ENCODE peak calls at places on chromosomes 7 and 10, in ten cellular contexts. T is foreskin fibroblast, H is thyroid gland, C is cardiac fibroblast, F is neural crest cell, A is cardiac muscle cell, X is body of pancreas, U is kidney, R is osteocyte, B is fibroblast of mammary gland. L is an unnamed sample.

GRCh38 chr7:3955751-3956696 is 655.0 kb downstream of the SDK1 start:
- DNase-seq in T (peak), H (peak), C (peak), F (no peak), A (no peak), X (no peak), U (no peak), R (no peak), B (no peak), L (no peak)

GRCh38 chr7:87876759-87877234 is 504 bp downstream of the DBF4 start:
- DNase-seq in T (peak), H (peak), C (peak), F (peak), A (peak), X (peak), U (peak), R (no peak), B (peak), L (peak)

GRCh38 chr10:86692664-86693063 is 24.4 kb downstream of the LDB3 start:
- DNase-seq in T (no peak), H (no peak), C (no peak), F (no peak), A (no peak), X (no peak), U (peak), R (no peak), B (no peak), L (no peak)

GRCh38 chr7:129266181-129266580 is 41.4 kb downstream of the AHCYL2 start:
- DNase-seq in T (no peak), H (no peak), C (no peak), F (no peak), A (no peak), X (no peak), U (no peak), R (no peak), B (no peak), L (no peak)

GRCh38 chr7:112201421-112201820 is 4.8 kb downstream of the DOCK4 start:
- DNase-seq in T (peak), H (no peak), C (peak), F (no peak), A (peak), X (no peak), U (no peak), R (no peak), B (peak), L (no peak)

GRCh38 chr10:11284291-11285085 is 266.8 kb downstream of the CELF2 start:
- DNase-seq in T (no peak), H (no peak), C (no peak), F (no peak), A (no peak), X (no peak), U (no peak), R (peak), B (peak), L (no peak)

GRCh38 chr10:110634527-110635209 is 9.5 kb upstream of the RBM20 start:
- DNase-seq in T (no peak), H (peak), C (no peak), F (no peak), A (no peak), X (peak), U (no peak), R (no peak), B (no peak), L (no peak)

GRCh38 chr10:86666538-86666937 is 1.8 kb upstream of the LDB3 start:
- DNase-seq in T (no peak), H (no peak), C (no peak), F (no peak), A (no peak), X (no peak), U (no peak), R (no peak), B (no peak), L (no peak)

GRCh38 chr7:26853788-26854393 is 10.5 kb downstream of the SKAP2 start:
- DNase-seq in T (peak), H (no peak), C (peak), F (no peak), A (peak), X (no peak), U (no peak), R (no peak), B (peak), L (no peak)

GRCh38 chr10:68180490-68180889 is 51.4 kb downstream of the ATOH7 start:
- DNase-seq in T (no peak), H (no peak), C (no peak), F (no peak), A (no peak), X (no peak), U (no peak), R (no peak), B (peak), L (no peak)

GRCh38 chr10:125151824-125152634 is 8.3 kb downstream of the CTBP2 start:
- DNase-seq in T (no peak), H (peak), C (no peak), F (no peak), A (no peak), X (peak), U (peak), R (no peak), B (no peak), L (no peak)

GRCh38 chr7:138784692-138785091 is 13.1 kb upstream of the TMEM213 start:
- DNase-seq in T (no peak), H (peak), C (no peak), F (no peak), A (peak), X (no peak), U (no peak), R (no peak), B (no peak), L (no peak)

GRCh38 chr7:27248911-27249723 is 6.5 kb downstream of the EVX1 start:
- DNase-seq in T (no peak), H (no peak), C (peak), F (no peak), A (peak), X (no peak), U (no peak), R (no peak), B (peak), L (no peak)

GRCh38 chr7:67343114-67343513 is 346.5 kb downstream of the TYW1 start:
- DNase-seq in T (no peak), H (no peak), C (no peak), F (no peak), A (no peak), X (no peak), U (no peak), R (peak), B (no peak), L (no peak)

GRCh38 chr7:101237206-101238067 is at the start of gene CLDN15:
- DNase-seq in T (peak), H (peak), C (peak), F (no peak), A (peak), X (peak), U (peak), R (no peak), B (peak), L (peak)

GRCh38 chr7:44827567-44827966 is 20.3 kb downstream of the H2AZ2 start:
- DNase-seq in T (no peak), H (no peak), C (no peak), F (no peak), A (no peak), X (no peak), U (no peak), R (peak), B (no peak), L (no peak)

GRCh38 chr7:85125160-85125559 is 61.7 kb downstream of the SEMA3D start:
- DNase-seq in T (no peak), H (no peak), C (no peak), F (no peak), A (no peak), X (no peak), U (no peak), R (no peak), B (no peak), L (no peak)

GRCh38 chr7:21966271-21966670 is 20.6 kb upstream of the CDCA7L start:
- DNase-seq in T (no peak), H (no peak), C (no peak), F (no peak), A (no peak), X (no peak), U (no peak), R (no peak), B (no peak), L (no peak)

GRCh38 chr10:97297556-97298222 is 5.3 kb upstream of the ARHGAP19 start:
- DNase-seq in T (peak), H (no peak), C (no peak), F (no peak), A (peak), X (peak), U (no peak), R (no peak), B (peak), L (peak)

GRCh38 chr10:31359979-31360378 is 41.0 kb downstream of the ZEB1 start:
- DNase-seq in T (peak), H (peak), C (peak), F (no peak), A (no peak), X (no peak), U (no peak), R (no peak), B (no peak), L (no peak)

GRCh38 chr7:50660040-50660829 is 95.0 kb upstream of the DDC start:
- DNase-seq in T (no peak), H (no peak), C (no peak), F (no peak), A (no peak), X (no peak), U (no peak), R (peak), B (no peak), L (no peak)

GRCh38 chr7:82677493-82677892 is 233.9 kb upstream of the CACNA2D1 start:
- DNase-seq in T (peak), H (no peak), C (peak), F (no peak), A (peak), X (no peak), U (peak), R (no peak), B (peak), L (no peak)

GRCh38 chr7:1617957-1618356 is 48.1 kb upstream of the PSMG3 start:
- DNase-seq in T (no peak), H (no peak), C (no peak), F (no peak), A (no peak), X (no peak), U (no peak), R (no peak), B (no peak), L (no peak)
- TF ChIP-seq CTCF in T (no peak), H (no peak), C (no peak), F (no peak), A (no peak), X (no peak), U (no peak), R (no peak), B (no peak), L (no peak)

DNA sequence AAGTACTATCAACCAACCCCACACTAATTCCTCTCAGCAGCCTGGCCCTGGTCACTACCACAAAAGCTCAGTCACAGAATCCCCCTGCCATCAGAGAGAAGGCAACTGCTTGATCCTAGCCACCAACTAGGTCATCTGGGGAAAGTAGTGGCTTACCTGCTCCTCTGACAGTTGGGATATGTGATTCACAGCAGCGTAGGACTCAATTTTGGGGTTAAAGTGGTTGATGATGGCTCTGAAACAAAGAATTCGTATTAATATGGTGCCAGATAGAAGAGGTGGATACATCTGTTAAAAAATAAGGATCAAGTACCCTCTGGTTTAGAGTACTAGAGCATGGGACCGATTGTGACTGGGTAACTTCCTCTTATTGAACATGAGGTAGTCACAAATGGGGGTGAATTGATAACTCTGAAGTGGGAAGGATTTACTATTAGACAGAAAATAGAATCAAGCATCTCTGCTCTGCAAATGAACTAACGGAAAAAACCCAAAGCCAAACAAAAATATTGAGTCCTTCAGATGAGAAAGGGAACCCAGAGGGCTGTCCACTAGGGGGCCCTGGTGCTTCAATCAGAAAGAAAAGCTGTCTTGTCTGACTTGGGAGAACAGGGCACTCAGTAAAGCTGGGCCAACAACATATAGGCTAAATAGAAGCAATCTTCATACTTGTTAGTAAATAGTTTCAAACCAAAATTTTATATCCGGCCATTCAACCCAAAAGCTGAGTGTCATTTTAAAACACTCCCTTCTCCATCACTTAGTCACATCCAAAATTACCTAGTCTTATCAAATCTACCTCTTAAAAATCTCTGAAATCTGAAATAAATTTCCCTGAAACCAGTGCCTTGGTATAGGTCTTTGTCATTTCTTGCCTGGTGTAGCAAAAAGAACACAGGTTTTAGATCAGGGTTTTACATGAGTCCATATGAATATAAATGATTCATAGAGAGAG is 45.9 kb upstream of the KCNIP2 start:
- DNase-seq in T (peak), H (peak), C (peak), F (peak), A (peak), X (peak), U (no peak), R (peak), B (peak), L (peak)
- TF ChIP-seq CTCF in T (peak), H (peak), C (peak), F (peak), A (peak), X (peak), U (peak), R (peak), B (peak), L (peak)

GRCh38 chr7:2943851-2944601 is 99.6 kb downstream of the CARD11 start:
- DNase-seq in T (no peak), H (no peak), C (no peak), F (no peak), A (no peak), X (peak), U (peak), R (peak), B (no peak), L (peak)

GRCh38 chr7:2948794-2949193 is 94.9 kb downstream of the CARD11 start:
- DNase-seq in T (no peak), H (no peak), C (no peak), F (no peak), A (no peak), X (no peak), U (no peak), R (no peak), B (no peak), L (no peak)

GRCh38 chr7:2944729-2945128 is 98.9 kb downstream of the CARD11 start:
- DNase-seq in T (no peak), H (no peak), C (no peak), F (no peak), A (no peak), X (peak), U (no peak), R (peak), B (no peak), L (no peak)

GRCh38 chr7:2947381-2947780 is 96.3 kb downstream of the CARD11 start:
- DNase-seq in T (no peak), H (no peak), C (no peak), F (no peak), A (no peak), X (no peak), U (no peak), R (peak), B (no peak), L (no peak)

DNA sequence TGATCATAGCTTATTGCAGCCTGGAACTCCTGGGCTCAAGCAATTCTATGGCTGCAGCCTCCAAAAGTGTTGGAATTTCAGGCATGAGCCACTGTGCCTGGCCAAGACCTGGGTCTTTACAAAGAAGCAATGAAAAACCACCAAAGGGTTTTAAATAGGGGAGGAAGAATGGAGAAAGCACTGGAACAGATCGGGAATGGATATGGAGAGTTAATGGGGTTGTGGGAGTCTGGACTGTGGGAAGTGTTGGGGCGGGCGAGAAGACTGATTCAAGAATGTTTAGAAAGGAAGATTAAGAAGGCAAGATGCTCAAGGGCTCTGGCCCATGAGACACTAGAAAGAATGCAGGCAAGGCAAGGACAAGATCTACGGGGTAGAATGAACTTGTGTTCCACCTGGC is 98.5 kb downstream of the CARD11 start:
- DNase-seq in T (no peak), H (no peak), C (no peak), F (no peak), A (no peak), X (peak), U (no peak), R (peak), B (no peak), L (no peak)
- TF ChIP-seq CTCF in T (no peak), H (no peak), C (no peak), F (no peak), A (no peak), X (no peak), U (no peak), R (no peak), B (no peak), L (no peak)

GRCh38 chr10:69939033-69939432 is 113.6 kb upstream of the MACROH2A2 start:
- DNase-seq in T (no peak), H (peak), C (no peak), F (no peak), A (no peak), X (no peak), U (no peak), R (no peak), B (no peak), L (no peak)

GRCh38 chr10:69938541-69938991 is 114.1 kb upstream of the MACROH2A2 start:
- DNase-seq in T (no peak), H (peak), C (no peak), F (no peak), A (no peak), X (no peak), U (no peak), R (no peak), B (no peak), L (no peak)

GRCh38 chr10:69934768-69935167 is 117.9 kb upstream of the MACROH2A2 start:
- DNase-seq in T (no peak), H (no peak), C (peak), F (no peak), A (no peak), X (no peak), U (no peak), R (no peak), B (no peak), L (no peak)

GRCh38 chr10:69939481-69939880 is 113.2 kb upstream of the MACROH2A2 start:
- DNase-seq in T (no peak), H (peak), C (no peak), F (no peak), A (no peak), X (no peak), U (no peak), R (no peak), B (no peak), L (no peak)

GRCh38 chr10:69936091-69936490 is 116.6 kb upstream of the MACROH2A2 start:
- DNase-seq in T (no peak), H (no peak), C (peak), F (no peak), A (no peak), X (no peak), U (no peak), R (no peak), B (no peak), L (peak)
- TF ChIP-seq CTCF in T (peak), H (no peak), C (peak), F (no peak), A (peak), X (no peak), U (no peak), R (peak), B (peak), L (no peak)

L was measured in Caco-2.